ENCODE peak calls at places on chromosome 15, in seven cellular contexts. C is endothelial cell of umbilical vein, V is GM23338, A is GM12892, R is GM12891, G is upper lobe of left lung, D is HL-60. Q is an unnamed sample.

GRCh38 chr15:64071931-64072765 is 21.5 kb downstream of the CIAO2A start:
- DNase-seq in C (no peak), V (no peak), A (no peak), R (no peak), G (no peak), D (no peak), Q (no peak)

GRCh38 chr15:42034628-42035177 is 13.9 kb upstream of the PLA2G4E start:
- DNase-seq in C (no peak), V (no peak), A (no peak), R (no peak), G (no peak), D (no peak), Q (peak)

GRCh38 chr15:96494530-96494929 is 164.0 kb downstream of the NR2F2 start:
- DNase-seq in C (no peak), V (no peak), A (no peak), R (no peak), G (no peak), D (peak), Q (no peak)

GRCh38 chr15:74873756-74874424 is 725 bp upstream of the SCAMP2 start:
- DNase-seq in C (peak), V (peak), A (no peak), R (no peak), G (peak), D (peak), Q (no peak)

GRCh38 chr15:38536201-38536676 is 28.4 kb downstream of the RASGRP1 start:
- DNase-seq in C (no peak), V (no peak), A (no peak), R (no peak), G (no peak), D (no peak), Q (no peak)

GRCh38 chr15:77538011-77538410 is 94.7 kb downstream of the LINGO1 start:
- DNase-seq in C (no peak), V (peak), A (peak), R (peak), G (no peak), D (no peak), Q (no peak)

GRCh38 chr15:28051920-28052633 is 47.0 kb downstream of the OCA2 start:
- DNase-seq in C (no peak), V (no peak), A (no peak), R (no peak), G (no peak), D (no peak), Q (no peak)

GRCh38 chr15:95044780-95045417 is 813.5 kb downstream of the MCTP2 start:
- DNase-seq in C (no peak), V (peak), A (no peak), R (no peak), G (no peak), D (no peak), Q (no peak)

GRCh38 chr15:42444415-42445063 is 46.4 kb downstream of the ZNF106 start:
- DNase-seq in C (no peak), V (peak), A (no peak), R (no peak), G (no peak), D (no peak), Q (no peak)

GRCh38 chr15:63368503-63368902 is 13.1 kb downstream of the CA12 start:
- DNase-seq in C (no peak), V (no peak), A (no peak), R (no peak), G (no peak), D (no peak), Q (no peak)

GRCh38 chr15:64024172-64025050 is 21.9 kb downstream of the DAPK2 start:
- DNase-seq in C (no peak), V (peak), A (no peak), R (no peak), G (no peak), D (no peak), Q (no peak)

GRCh38 chr15:49380912-49381311 is 42.1 kb upstream of the FGF7 start:
- DNase-seq in C (no peak), V (peak), A (no peak), R (no peak), G (no peak), D (no peak), Q (no peak)

GRCh38 chr15:89143503-89144162 is 55.4 kb downstream of the ABHD2 start:
- DNase-seq in C (peak), V (no peak), A (no peak), R (no peak), G (no peak), D (peak), Q (no peak)

GRCh38 chr15:65460948-65461347 is 38.2 kb upstream of the IGDCC4 start:
- DNase-seq in C (no peak), V (no peak), A (no peak), R (no peak), G (no peak), D (no peak), Q (no peak)

GRCh38 chr15:93382196-93382820 is 293.3 kb upstream of the RGMA start:
- DNase-seq in C (no peak), V (no peak), A (no peak), R (no peak), G (no peak), D (no peak), Q (no peak)

GRCh38 chr15:73334086-73334485 is 34.7 kb downstream of the HCN4 start:
- DNase-seq in C (no peak), V (no peak), A (no peak), R (no peak), G (no peak), D (no peak), Q (peak)

GRCh38 chr15:62269504-62269903 is 104.4 kb upstream of the C2CD4B start:
- DNase-seq in C (no peak), V (peak), A (no peak), R (no peak), G (no peak), D (no peak), Q (no peak)

GRCh38 chr15:42427429-42428223 is 63.3 kb downstream of the ZNF106 start:
- DNase-seq in C (no peak), V (no peak), A (no peak), R (no peak), G (no peak), D (no peak), Q (no peak)

GRCh38 chr15:35728176-35728938 is 182.4 kb upstream of the DPH6 start:
- DNase-seq in C (no peak), V (no peak), A (no peak), R (no peak), G (no peak), D (no peak), Q (no peak)

GRCh38 chr15:87365221-87365620 is 891.3 kb downstream of the NTRK3 start:
- DNase-seq in C (no peak), V (no peak), A (no peak), R (no peak), G (no peak), D (no peak), Q (no peak)

GRCh38 chr15:89841306-89841705 is 26.7 kb upstream of the ANPEP start:
- DNase-seq in C (no peak), V (no peak), A (no peak), R (no peak), G (no peak), D (no peak), Q (no peak)

GRCh38 chr15:75063338-75063737 is 39.9 kb downstream of the PPCDC start:
- DNase-seq in C (no peak), V (no peak), A (no peak), R (no peak), G (no peak), D (no peak), Q (no peak)

GRCh38 chr15:85005744-85006143 is 24.1 kb downstream of the PDE8A start:
- DNase-seq in C (no peak), V (no peak), A (no peak), R (no peak), G (no peak), D (no peak), Q (no peak)

DNA sequence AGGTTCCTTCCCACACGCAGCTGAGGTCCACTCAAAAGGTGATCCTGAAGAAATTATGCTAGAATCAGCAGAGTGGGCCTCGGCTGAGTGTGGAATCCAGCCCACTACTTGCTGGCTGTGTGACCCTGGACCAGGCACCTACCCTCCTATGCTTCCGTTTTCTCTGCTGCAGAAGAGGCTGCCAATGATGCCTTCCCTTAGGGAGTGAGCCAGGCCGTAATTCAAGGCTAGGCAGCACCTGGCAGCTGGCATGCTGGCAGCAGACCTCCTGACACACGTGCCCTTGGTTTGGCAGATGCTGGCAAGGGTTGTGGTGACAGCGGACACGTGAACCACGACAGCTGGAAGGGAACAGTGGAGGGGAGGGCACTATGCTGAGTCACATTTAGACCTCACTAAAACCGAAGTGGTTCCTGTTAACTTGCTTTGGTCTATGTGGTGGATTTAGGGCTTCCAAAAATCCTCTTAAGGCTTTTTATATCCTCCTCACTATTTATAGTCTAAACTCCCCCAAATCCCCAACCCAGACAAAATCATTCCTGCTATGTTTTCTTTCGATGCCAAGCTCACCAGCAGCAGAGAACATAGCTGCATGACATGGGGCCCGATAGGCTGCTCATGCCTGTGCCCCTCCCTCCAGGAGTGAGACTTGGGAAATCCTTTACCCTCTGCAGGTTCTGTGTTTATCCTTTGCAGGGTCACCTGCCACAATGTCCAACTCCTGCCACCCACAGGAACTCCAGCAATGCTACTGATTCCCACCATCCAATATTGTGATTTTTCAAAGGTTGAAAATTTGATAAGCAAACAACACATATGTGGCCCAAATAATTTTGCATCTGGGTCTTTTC is 10.6 kb upstream of the PCSK6 start:
- DNase-seq in C (no peak), V (no peak), A (no peak), R (no peak), G (no peak), D (peak), Q (no peak)
- TF ChIP-seq POLR2AphosphoS5 in C (no peak), V (no peak), A (no peak), R (no peak), G (no peak), D (peak), Q (no peak)

GRCh38 chr15:51908312-51908711 is 63.3 kb downstream of the LEO1 start:
- DNase-seq in C (peak), V (no peak), A (no peak), R (no peak), G (no peak), D (no peak), Q (no peak)

GRCh38 chr15:51904931-51905330 is 66.6 kb downstream of the LEO1 start:
- DNase-seq in C (no peak), V (no peak), A (no peak), R (no peak), G (no peak), D (no peak), Q (no peak)

GRCh38 chr15:51909591-51909990 is 62.0 kb downstream of the LEO1 start:
- DNase-seq in C (no peak), V (no peak), A (no peak), R (no peak), G (no peak), D (no peak), Q (no peak)

GRCh38 chr15:51912528-51912927 is 59.0 kb downstream of the LEO1 start:
- DNase-seq in C (no peak), V (no peak), A (no peak), R (no peak), G (no peak), D (no peak), Q (no peak)

GRCh38 chr15:51907136-51907862 is 64.3 kb downstream of the LEO1 start:
- DNase-seq in C (no peak), V (peak), A (no peak), R (no peak), G (peak), D (no peak), Q (no peak)
- TF ChIP-seq POLR2AphosphoS5 in C (no peak), V (no peak), A (no peak), R (no peak), G (peak), D (no peak), Q (no peak)

GRCh38 chr15:100910119-100910518 is 9.0 kb upstream of the LRRK1 start:
- DNase-seq in C (no peak), V (peak), A (no peak), R (no peak), G (no peak), D (no peak), Q (no peak)

GRCh38 chr15:100908466-100908865 is 10.7 kb upstream of the LRRK1 start:
- DNase-seq in C (no peak), V (no peak), A (no peak), R (no peak), G (no peak), D (no peak), Q (peak)

GRCh38 chr15:100911086-100911485 is 8.1 kb upstream of the LRRK1 start:
- DNase-seq in C (no peak), V (no peak), A (no peak), R (no peak), G (no peak), D (no peak), Q (peak)

GRCh38 chr15:100910556-100910955 is 8.6 kb upstream of the LRRK1 start:
- DNase-seq in C (no peak), V (no peak), A (no peak), R (no peak), G (no peak), D (no peak), Q (no peak)

GRCh38 chr15:100909582-100909981 is 9.6 kb upstream of the LRRK1 start:
- DNase-seq in C (no peak), V (no peak), A (no peak), R (no peak), G (no peak), D (no peak), Q (no peak)
- TF ChIP-seq POLR2AphosphoS5 in C (no peak), V (no peak), A (no peak), R (no peak), G (no peak), D (no peak), Q (no peak)

DNA sequence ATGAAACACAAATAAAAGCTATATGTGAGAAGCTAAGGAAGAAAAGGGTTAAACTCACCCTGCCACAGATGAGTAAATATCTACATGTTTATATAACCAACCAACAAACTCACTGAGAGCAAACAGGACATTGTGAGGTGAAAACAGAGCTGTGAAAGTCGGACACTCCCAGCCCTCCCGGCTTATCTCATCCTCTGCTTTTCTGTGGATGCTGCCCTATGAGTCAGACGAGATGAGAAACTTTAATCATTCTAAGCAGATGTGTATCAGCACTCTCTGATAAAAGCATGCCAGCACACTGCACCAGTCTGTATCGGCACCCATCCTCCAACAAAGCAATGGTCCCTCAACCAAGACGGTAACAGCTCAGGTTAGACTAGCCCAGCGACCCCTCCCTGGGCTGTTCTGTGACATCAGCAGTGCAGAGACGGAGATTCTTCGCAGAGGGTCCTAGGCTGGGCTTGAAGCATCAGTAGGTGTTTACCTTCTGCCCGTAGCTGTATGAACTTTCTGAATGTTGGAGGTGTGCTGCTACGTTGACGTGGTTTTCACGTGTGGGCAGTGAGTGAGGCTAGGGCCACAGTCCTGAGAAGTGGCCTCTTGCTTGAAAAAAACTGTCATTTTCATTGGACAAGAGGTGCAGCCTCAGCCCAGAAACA is 119.8 kb upstream of the ALDH1A3 start:
- DNase-seq in C (peak), V (no peak), A (no peak), R (no peak), G (no peak), D (no peak), Q (no peak)
- TF ChIP-seq POLR2AphosphoS5 in C (no peak), V (no peak), A (no peak), R (no peak), G (no peak), D (no peak), Q (no peak)

DNA sequence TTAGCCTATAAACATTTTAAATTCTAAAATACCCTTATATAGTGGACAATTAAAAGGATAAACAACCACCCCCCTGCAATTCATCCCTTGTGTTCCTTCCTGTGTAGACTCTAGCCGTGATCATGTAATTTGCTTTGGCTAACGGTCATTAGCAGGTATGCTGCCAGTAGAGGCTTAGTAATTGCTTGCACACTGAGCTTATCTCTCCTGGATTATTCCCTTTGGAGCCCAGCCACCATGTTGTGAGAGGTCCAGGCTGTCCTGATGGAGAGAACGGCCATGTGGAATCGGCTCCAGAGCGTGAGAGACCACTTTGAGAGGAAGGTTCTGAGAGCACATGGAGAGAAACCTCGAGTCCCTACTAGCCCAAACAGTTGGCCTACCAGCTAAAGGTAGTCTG is 11.0 kb upstream of the BNC1 start:
- DNase-seq in C (no peak), V (no peak), A (no peak), R (no peak), G (no peak), D (no peak), Q (no peak)
- TF ChIP-seq POLR2AphosphoS5 in C (no peak), V (no peak), A (no peak), R (no peak), G (no peak), D (no peak), Q (no peak)

GRCh38 chr15:33467816-33468163 is 157.0 kb downstream of the RYR3 start:
- DNase-seq in C (no peak), V (no peak), A (no peak), R (no peak), G (no peak), D (no peak), Q (no peak)
- TF ChIP-seq POLR2AphosphoS5 in C (no peak), V (no peak), A (no peak), R (no peak), G (no peak), D (no peak), Q (no peak)

DNA sequence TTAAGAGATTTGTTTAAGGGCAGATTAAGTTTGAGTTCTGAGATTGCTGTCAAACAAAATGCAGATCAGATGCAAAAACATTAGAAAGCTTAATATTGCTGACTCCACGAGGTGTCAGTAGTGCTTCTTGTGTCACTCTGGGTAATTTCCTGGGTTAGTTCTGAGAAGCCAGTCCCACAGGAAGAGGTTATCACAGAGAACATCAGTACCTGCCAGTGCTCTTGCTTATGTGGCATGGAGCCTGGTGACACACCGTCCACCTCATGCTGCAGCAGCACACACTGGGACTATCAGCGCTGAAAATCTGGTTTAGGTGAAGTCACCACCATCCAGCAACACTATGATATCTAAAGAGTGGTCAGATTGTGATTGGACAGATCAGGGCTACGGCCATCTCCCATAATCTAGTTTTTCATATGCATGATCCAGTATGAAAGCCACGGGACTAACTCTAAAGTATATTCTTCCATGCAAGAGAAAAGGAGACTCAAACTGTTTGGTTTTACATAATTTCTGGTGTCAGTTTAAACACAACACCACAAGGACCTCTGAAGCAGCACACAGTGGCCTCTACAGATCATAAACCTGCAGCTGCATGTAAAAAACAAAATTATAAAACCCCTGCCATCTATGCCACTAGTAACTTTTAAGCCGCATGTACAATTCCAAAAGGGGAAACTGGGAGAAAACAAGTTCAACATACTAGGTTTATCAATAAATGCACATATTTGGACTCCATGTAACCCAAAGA is 36.1 kb upstream of the MYO5C start:
- DNase-seq in C (peak), V (peak), A (peak), R (peak), G (peak), D (no peak), Q (no peak)
- TF ChIP-seq POLR2AphosphoS5 in C (peak), V (no peak), A (peak), R (no peak), G (no peak), D (no peak), Q (no peak)

DNA sequence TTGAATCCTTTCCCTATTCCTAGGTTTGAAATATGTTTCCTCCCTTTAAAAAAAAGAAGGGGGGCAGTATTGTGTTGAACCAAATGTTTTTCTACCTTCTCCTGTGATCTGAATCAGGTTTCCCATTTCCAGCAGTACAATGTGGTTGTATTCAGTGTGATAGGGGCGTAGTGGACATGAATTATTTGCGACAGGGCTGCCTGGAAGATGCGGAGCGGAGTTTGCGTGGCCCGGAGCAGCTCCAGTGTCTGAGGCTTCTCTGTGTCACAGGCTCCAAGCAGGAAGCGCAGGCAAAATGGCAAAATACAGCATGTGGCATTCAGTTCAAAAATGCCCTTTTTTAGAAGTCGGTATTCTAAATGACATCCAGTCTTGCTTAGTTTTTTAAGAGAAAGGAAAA is 154.4 kb downstream of the PGPEP1L start:
- DNase-seq in C (peak), V (peak), A (no peak), R (peak), G (peak), D (peak), Q (peak)
- TF ChIP-seq POLR2AphosphoS5 in C (no peak), V (peak), A (no peak), R (no peak), G (peak), D (peak), Q (peak)